ENCODE peak calls at places on chromosomes 5 and 9, in five cellular contexts. T is IMR-90, W is endodermal cell, Z is neural progenitor cell, A is SK-N-SH. M is an unnamed sample.
A peak's percentile ranks its signal among the peaks of the same experiment; 100 is the strongest.

GRCh38 chr9:91273853-91274552 is 87.7 kb downstream of the AUH start:
- DNase-seq in T (peak; percentile 80), W (no peak), Z (no peak), A (no peak), M (no peak)

GRCh38 chr9:81815781-81816180 is 112.4 kb upstream of the SPATA31D4 start:
- DNase-seq in T (no peak), W (peak; percentile 73), Z (no peak), A (no peak), M (no peak)

GRCh38 chr9:20980713-20981481 is 50.5 kb downstream of the HACD4 start:
- DNase-seq in T (peak; percentile 93), W (no peak), Z (no peak), A (no peak), M (no peak)

GRCh38 chr9:134912126-134912840 is 5.4 kb downstream of the FCN1 start:
- DNase-seq in T (no peak), W (no peak), Z (no peak), A (peak; percentile 15), M (no peak)

GRCh38 chr5:40717281-40717680 is 37.6 kb downstream of the PTGER4 start:
- DNase-seq in T (peak; percentile 74), W (no peak), Z (no peak), A (no peak), M (no peak)

GRCh38 chr9:113964740-113965095 is 88.6 kb downstream of the ZNF618 start:
- DNase-seq in T (no peak), W (no peak), Z (no peak), A (no peak), M (no peak)

GRCh38 chr9:13992136-13992798 is 321.7 kb downstream of the NFIB start:
- DNase-seq in T (no peak), W (no peak), Z (no peak), A (no peak), M (no peak)

GRCh38 chr5:2653991-2654390 is 97.5 kb downstream of the IRX2 start:
- DNase-seq in T (no peak), W (no peak), Z (no peak), A (no peak), M (no peak)

GRCh38 chr5:42241636-42242035 is 181.6 kb upstream of the GHR start:
- DNase-seq in T (no peak), W (no peak), Z (no peak), A (no peak), M (no peak)

GRCh38 chr5:75648712-75649111 is 37.5 kb downstream of the ANKDD1B start:
- DNase-seq in T (no peak), W (no peak), Z (no peak), A (no peak), M (no peak)

GRCh38 chr5:1226839-1227238 is 1.7 kb downstream of the SLC6A18 start:
- DNase-seq in T (no peak), W (no peak), Z (no peak), A (no peak), M (no peak)

GRCh38 chr5:139513852-139514485 is 31.4 kb upstream of the STING1 start:
- DNase-seq in T (no peak), W (no peak), Z (no peak), A (no peak), M (no peak)

GRCh38 chr5:157740211-157740610 is 3.3 kb upstream of the LSM11 start:
- DNase-seq in T (no peak), W (peak; percentile 73), Z (peak; percentile 36), A (peak; percentile 27), M (no peak)

GRCh38 chr5:23446436-23446835 is 61.0 kb upstream of the PRDM9 start:
- DNase-seq in T (no peak), W (no peak), Z (no peak), A (no peak), M (no peak)

GRCh38 chr5:177220576-177220975 is 82.9 kb downstream of the RAB24 start:
- DNase-seq in T (no peak), W (no peak), Z (no peak), A (no peak), M (no peak)

GRCh38 chr5:170603578-170604565 is 100.1 kb downstream of the KCNIP1 start:
- DNase-seq in T (peak; percentile 6), W (peak; percentile 95), Z (peak; percentile 90), A (peak; percentile 84), M (no peak)

GRCh38 chr9:129141066-129142041 is 30.1 kb downstream of the PTPA start:
- DNase-seq in T (peak; percentile 97), W (no peak), Z (peak; percentile 34), A (no peak), M (no peak)

GRCh38 chr5:164353155-164353554 is 847.7 kb downstream of the MAT2B start:
- DNase-seq in T (peak; percentile 54), W (no peak), Z (no peak), A (peak; percentile 39), M (no peak)

GRCh38 chr5:178145965-178146820 is 7.5 kb downstream of the NHP2 start:
- DNase-seq in T (peak; percentile 41), W (peak; percentile 96), Z (peak; percentile 81), A (peak; percentile 81), M (peak; percentile 87)

GRCh38 chr9:107784235-107784958 is 294.8 kb upstream of the KLF4 start:
- DNase-seq in T (peak; percentile 88), W (peak; percentile 59), Z (no peak), A (no peak), M (no peak)

GRCh38 chr5:120604898-120605297 is 140.8 kb downstream of the PRR16 start:
- DNase-seq in T (peak; percentile 94), W (no peak), Z (no peak), A (no peak), M (no peak)

GRCh38 chr5:163094492-163095180 is 342.8 kb upstream of the CCNG1 start:
- DNase-seq in T (no peak), W (no peak), Z (no peak), A (no peak), M (no peak)

GRCh38 chr5:10261065-10261464 is 11.0 kb downstream of the CCT5 start:
- DNase-seq in T (no peak), W (no peak), Z (no peak), A (no peak), M (no peak)

GRCh38 chr5:91383027-91383955 is at the start of gene ARRDC3:
- DNase-seq in T (peak; percentile 94), W (peak; percentile 98), Z (peak; percentile 98), A (peak; percentile 87), M (peak; percentile 99)

GRCh38 chr9:32705059-32705458 is 69.6 kb upstream of the TAF1L start:
- DNase-seq in T (peak; percentile 38), W (no peak), Z (no peak), A (no peak), M (no peak)

DNA sequence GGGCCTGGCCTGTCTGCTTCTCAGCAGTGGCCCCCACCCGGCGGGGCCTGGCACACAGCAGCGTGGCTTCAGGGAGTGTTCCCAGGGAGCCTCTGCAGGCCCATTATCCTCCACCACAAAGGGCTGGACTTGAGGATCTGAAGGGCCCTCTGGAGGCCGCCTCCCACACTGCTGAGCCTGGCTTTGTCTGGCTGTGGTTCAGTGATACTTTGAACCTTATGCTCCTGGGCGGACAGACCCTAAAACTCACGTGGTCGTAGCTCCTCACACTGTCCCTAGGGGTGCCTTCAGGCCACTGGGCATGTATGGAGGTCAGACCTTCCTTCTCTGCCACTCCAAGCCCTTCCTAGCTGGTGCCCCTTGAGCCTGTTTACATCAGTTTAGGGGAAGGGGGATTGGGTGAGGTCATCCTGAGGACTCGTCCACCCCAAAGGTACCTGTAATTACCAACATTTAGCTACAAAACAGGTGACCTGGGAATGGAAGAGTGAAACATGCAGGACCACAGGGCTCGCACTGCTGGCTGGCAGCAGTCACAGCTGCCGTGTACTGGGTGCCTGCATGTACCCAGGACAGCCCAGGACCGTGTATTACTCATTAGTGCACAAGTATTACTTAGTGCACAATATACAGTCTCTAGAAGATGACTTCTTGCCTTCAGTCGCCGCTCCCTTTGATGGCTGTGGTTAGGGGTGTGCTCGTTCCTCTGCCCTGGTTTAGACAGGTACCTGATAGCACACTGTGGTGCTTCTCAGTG is 8.5 kb downstream of the GRHPR start:
- DNase-seq in T (no peak), W (peak; percentile 74), Z (peak; percentile 73), A (no peak), M (no peak)
- TF ChIP-seq CTCF in T (no peak), W (peak; percentile 54), Z (peak; percentile 34), A (no peak), M (no peak)

GRCh38 chr5:56119050-56119449 is 114.1 kb downstream of the ANKRD55 start:
- DNase-seq in T (no peak), W (no peak), Z (no peak), A (no peak), M (no peak)

GRCh38 chr5:56126487-56127179 is 106.5 kb downstream of the ANKRD55 start:
- DNase-seq in T (peak; percentile 86), W (no peak), Z (no peak), A (peak; percentile 55), M (no peak)

GRCh38 chr5:56128166-56128565 is 105.0 kb downstream of the ANKRD55 start:
- DNase-seq in T (no peak), W (no peak), Z (no peak), A (no peak), M (no peak)

GRCh38 chr5:56124885-56125250 is 108.3 kb downstream of the ANKRD55 start:
- DNase-seq in T (no peak), W (no peak), Z (no peak), A (no peak), M (no peak)

DNA sequence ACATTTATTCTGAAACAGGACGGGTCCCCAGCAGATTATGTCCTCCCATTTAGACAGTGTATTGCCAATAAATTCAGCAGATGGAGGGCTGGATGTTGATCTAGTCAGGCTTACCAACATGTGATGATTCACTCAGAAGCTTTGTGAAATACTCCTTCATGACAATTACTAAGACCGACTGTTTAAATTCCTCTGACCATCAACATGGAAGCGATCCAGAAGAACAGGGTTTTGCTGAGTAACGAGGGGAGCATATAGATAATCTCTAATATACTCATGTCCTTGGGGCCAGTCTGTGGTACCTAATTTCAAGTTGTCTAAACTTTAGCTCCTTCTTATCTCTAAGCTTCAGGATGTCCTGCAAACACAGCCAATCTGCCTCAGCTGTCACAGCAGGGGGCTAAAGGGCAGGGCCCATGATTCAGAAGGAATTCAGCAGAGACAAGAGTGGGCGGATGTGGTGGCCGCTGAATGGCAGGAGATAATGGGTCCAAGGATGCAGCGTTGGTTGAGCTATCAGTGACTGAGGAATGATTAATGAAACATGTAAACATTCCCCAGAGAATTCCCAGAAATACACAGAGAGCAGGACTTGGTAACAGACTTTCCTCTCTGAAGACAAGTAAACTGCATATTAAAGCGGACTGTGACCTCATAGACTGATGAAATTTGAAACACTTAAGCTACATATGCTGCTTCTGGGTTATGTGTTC is 109.4 kb downstream of the ANKRD55 start:
- DNase-seq in T (peak; percentile 100), W (peak; percentile 94), Z (peak; percentile 69), A (no peak), M (peak; percentile 91)
- H3K9ac ChIP-seq in T (no peak overlapping the region), W (no peak overlapping the region), Z (no peak overlapping the region), A (peak overlapping the region; percentile 58), M (no peak overlapping the region)

GRCh38 chr9:76761448-76761847 is 2.8 kb upstream of the PCA3 start:
- DNase-seq in T (peak; percentile 7), W (no peak), Z (no peak), A (no peak), M (no peak)
- TF ChIP-seq CTCF in T (peak; percentile 50), W (peak; percentile 72), Z (peak; percentile 45), A (peak; percentile 64), M (peak; percentile 31)

DNA sequence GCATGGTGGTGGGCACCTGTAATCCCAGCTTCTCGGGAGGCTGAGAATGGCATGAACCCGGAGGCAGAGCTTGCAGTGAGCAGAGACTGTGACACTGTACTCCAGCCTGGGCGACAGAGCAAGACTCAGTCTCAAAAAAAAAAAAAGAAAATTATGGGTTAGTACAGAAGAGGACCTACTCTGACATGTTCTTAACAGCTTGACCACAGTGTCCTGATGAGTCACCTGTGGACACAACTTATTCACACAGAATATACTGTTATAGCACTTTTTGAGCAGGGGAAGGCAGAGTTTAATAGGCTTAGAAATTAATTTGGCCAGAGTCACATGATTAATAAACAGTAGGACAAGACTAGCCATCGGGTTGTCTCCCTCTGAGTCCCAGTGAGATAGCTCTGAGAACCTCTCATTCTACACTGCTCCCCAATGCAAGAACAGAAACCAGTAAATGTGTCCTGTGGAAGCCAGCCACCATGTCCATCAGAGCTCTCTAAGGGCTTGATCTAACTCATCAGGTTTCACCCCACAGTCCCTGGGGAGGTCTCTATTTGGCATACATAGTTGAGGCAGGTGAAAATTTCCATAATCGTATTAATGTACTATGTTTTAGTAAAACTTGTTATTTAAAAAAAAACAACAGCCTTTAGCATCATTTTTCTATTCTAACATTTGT is 1077.9 kb upstream of the C9orf72 start:
- DNase-seq in T (no peak), W (no peak), Z (no peak), A (no peak), M (no peak)
- H3K9ac ChIP-seq in T (no peak overlapping the region), W (no peak overlapping the region), Z (no peak overlapping the region), A (no peak overlapping the region), M (no peak overlapping the region)